ENCODE peak calls at places on chromosomes 12 and 14, in eight cellular contexts. One of them, this sample, is unnamed.

GRCh38 chr14:105142651-105143450 is 25.7 kb downstream of the JAG2 start:
- DNase-seq in NCI-H1694: no peak
- DNase-seq in SK-N-MC: no peak
- DNase-seq in stimulated activated CD4-positive, alpha-beta T cell treated with anti-CD3 and anti-CD28 coated beads, Interleukin-12 subunit alpha, Interleukin-12 subunit beta, amount 100 ng/mL, for 24 hours: no peak
- DNase-seq in AG09309: no peak
- DNase-seq in tibial artery: peak
- DNase-seq in amygdala: no peak
- DNase-seq in T-helper 17 cell: no peak
- DNase-seq in this sample: no peak

GRCh38 chr12:43758247-43758727 is 303 bp downstream of the PUS7L start:
- DNase-seq in tibial artery: peak
- DNase-seq in AG09309: no peak
- DNase-seq in T-helper 17 cell: no peak
- DNase-seq in stimulated activated CD4-positive, alpha-beta T cell treated with anti-CD3 and anti-CD28 coated beads, Interleukin-12 subunit alpha, Interleukin-12 subunit beta, amount 100 ng/mL, for 24 hours: no peak
- DNase-seq in amygdala: peak
- DNase-seq in NCI-H1694: no peak
- DNase-seq in SK-N-MC: no peak
- DNase-seq in this sample: peak

GRCh38 chr14:59503256-59503655 is 18.9 kb downstream of the JKAMP start:
- DNase-seq in AG09309: no peak
- DNase-seq in SK-N-MC: no peak
- DNase-seq in tibial artery: no peak
- DNase-seq in T-helper 17 cell: no peak
- DNase-seq in stimulated activated CD4-positive, alpha-beta T cell treated with anti-CD3 and anti-CD28 coated beads, Interleukin-12 subunit alpha, Interleukin-12 subunit beta, amount 100 ng/mL, for 24 hours: no peak
- DNase-seq in amygdala: no peak
- DNase-seq in NCI-H1694: no peak
- DNase-seq in this sample: no peak

GRCh38 chr14:30443368-30444007 is 115.5 kb upstream of the G2E3 start:
- DNase-seq in NCI-H1694: peak
- DNase-seq in stimulated activated CD4-positive, alpha-beta T cell treated with anti-CD3 and anti-CD28 coated beads, Interleukin-12 subunit alpha, Interleukin-12 subunit beta, amount 100 ng/mL, for 24 hours: no peak
- DNase-seq in amygdala: no peak
- DNase-seq in SK-N-MC: peak
- DNase-seq in tibial artery: no peak
- DNase-seq in AG09309: peak
- DNase-seq in T-helper 17 cell: no peak
- DNase-seq in this sample: peak

GRCh38 chr14:35402323-35403084 is 2.0 kb downstream of the NFKBIA start:
- DNase-seq in AG09309: no peak
- DNase-seq in NCI-H1694: no peak
- DNase-seq in SK-N-MC: no peak
- DNase-seq in stimulated activated CD4-positive, alpha-beta T cell treated with anti-CD3 and anti-CD28 coated beads, Interleukin-12 subunit alpha, Interleukin-12 subunit beta, amount 100 ng/mL, for 24 hours: no peak
- DNase-seq in tibial artery: no peak
- DNase-seq in amygdala: no peak
- DNase-seq in T-helper 17 cell: no peak
- DNase-seq in this sample: no peak

GRCh38 chr12:78385541-78385940 is 479.0 kb upstream of the SYT1 start:
- DNase-seq in T-helper 17 cell: no peak
- DNase-seq in SK-N-MC: no peak
- DNase-seq in stimulated activated CD4-positive, alpha-beta T cell treated with anti-CD3 and anti-CD28 coated beads, Interleukin-12 subunit alpha, Interleukin-12 subunit beta, amount 100 ng/mL, for 24 hours: no peak
- DNase-seq in tibial artery: no peak
- DNase-seq in amygdala: no peak
- DNase-seq in AG09309: peak
- DNase-seq in NCI-H1694: no peak
- DNase-seq in this sample: no peak

GRCh38 chr12:117919479-117919878 is 49.3 kb downstream of the KSR2 start:
- DNase-seq in tibial artery: no peak
- DNase-seq in T-helper 17 cell: no peak
- DNase-seq in NCI-H1694: no peak
- DNase-seq in AG09309: no peak
- DNase-seq in amygdala: no peak
- DNase-seq in SK-N-MC: no peak
- DNase-seq in stimulated activated CD4-positive, alpha-beta T cell treated with anti-CD3 and anti-CD28 coated beads, Interleukin-12 subunit alpha, Interleukin-12 subunit beta, amount 100 ng/mL, for 24 hours: no peak
- DNase-seq in this sample: no peak

GRCh38 chr12:120361506-120362208 is 7.3 kb downstream of the MSI1 start:
- DNase-seq in stimulated activated CD4-positive, alpha-beta T cell treated with anti-CD3 and anti-CD28 coated beads, Interleukin-12 subunit alpha, Interleukin-12 subunit beta, amount 100 ng/mL, for 24 hours: no peak
- DNase-seq in T-helper 17 cell: no peak
- DNase-seq in NCI-H1694: peak
- DNase-seq in AG09309: no peak
- DNase-seq in amygdala: peak
- DNase-seq in tibial artery: no peak
- DNase-seq in SK-N-MC: peak
- DNase-seq in this sample: peak

GRCh38 chr12:58139894-58140293 is 198.5 kb downstream of the ATP23 start:
- DNase-seq in tibial artery: no peak
- DNase-seq in NCI-H1694: no peak
- DNase-seq in AG09309: no peak
- DNase-seq in amygdala: no peak
- DNase-seq in T-helper 17 cell: no peak
- DNase-seq in SK-N-MC: no peak
- DNase-seq in stimulated activated CD4-positive, alpha-beta T cell treated with anti-CD3 and anti-CD28 coated beads, Interleukin-12 subunit alpha, Interleukin-12 subunit beta, amount 100 ng/mL, for 24 hours: no peak
- DNase-seq in this sample: no peak

GRCh38 chr14:70855486-70855885 is 46.2 kb upstream of the MAP3K9 start:
- DNase-seq in stimulated activated CD4-positive, alpha-beta T cell treated with anti-CD3 and anti-CD28 coated beads, Interleukin-12 subunit alpha, Interleukin-12 subunit beta, amount 100 ng/mL, for 24 hours: no peak
- DNase-seq in NCI-H1694: no peak
- DNase-seq in tibial artery: no peak
- DNase-seq in AG09309: no peak
- DNase-seq in T-helper 17 cell: no peak
- DNase-seq in SK-N-MC: no peak
- DNase-seq in amygdala: no peak
- DNase-seq in this sample: no peak

GRCh38 chr14:93984987-93985410 is 8.6 kb upstream of the ASB2 start:
- DNase-seq in SK-N-MC: no peak
- DNase-seq in stimulated activated CD4-positive, alpha-beta T cell treated with anti-CD3 and anti-CD28 coated beads, Interleukin-12 subunit alpha, Interleukin-12 subunit beta, amount 100 ng/mL, for 24 hours: no peak
- DNase-seq in AG09309: peak
- DNase-seq in tibial artery: peak
- DNase-seq in T-helper 17 cell: no peak
- DNase-seq in amygdala: no peak
- DNase-seq in NCI-H1694: peak
- DNase-seq in this sample: no peak

GRCh38 chr14:74566174-74567125 is 45.6 kb downstream of the LTBP2 start:
- DNase-seq in SK-N-MC: no peak
- DNase-seq in amygdala: no peak
- DNase-seq in T-helper 17 cell: no peak
- DNase-seq in stimulated activated CD4-positive, alpha-beta T cell treated with anti-CD3 and anti-CD28 coated beads, Interleukin-12 subunit alpha, Interleukin-12 subunit beta, amount 100 ng/mL, for 24 hours: no peak
- DNase-seq in tibial artery: no peak
- DNase-seq in NCI-H1694: no peak
- DNase-seq in AG09309: no peak
- DNase-seq in this sample: no peak

GRCh38 chr14:22837750-22838538 is 1.6 kb downstream of the MMP14 start:
- DNase-seq in AG09309: no peak
- DNase-seq in NCI-H1694: no peak
- DNase-seq in amygdala: no peak
- DNase-seq in tibial artery: peak
- DNase-seq in stimulated activated CD4-positive, alpha-beta T cell treated with anti-CD3 and anti-CD28 coated beads, Interleukin-12 subunit alpha, Interleukin-12 subunit beta, amount 100 ng/mL, for 24 hours: no peak
- DNase-seq in SK-N-MC: no peak
- DNase-seq in T-helper 17 cell: no peak
- DNase-seq in this sample: no peak

GRCh38 chr12:91203610-91204009 is 21.0 kb upstream of the DCN start:
- DNase-seq in AG09309: no peak
- DNase-seq in amygdala: no peak
- DNase-seq in NCI-H1694: no peak
- DNase-seq in T-helper 17 cell: no peak
- DNase-seq in stimulated activated CD4-positive, alpha-beta T cell treated with anti-CD3 and anti-CD28 coated beads, Interleukin-12 subunit alpha, Interleukin-12 subunit beta, amount 100 ng/mL, for 24 hours: no peak
- DNase-seq in tibial artery: no peak
- DNase-seq in SK-N-MC: no peak
- DNase-seq in this sample: no peak

GRCh38 chr12:21992823-21993222 is 51.6 kb upstream of the ABCC9 start:
- DNase-seq in SK-N-MC: no peak
- DNase-seq in tibial artery: no peak
- DNase-seq in T-helper 17 cell: no peak
- DNase-seq in AG09309: no peak
- DNase-seq in NCI-H1694: no peak
- DNase-seq in stimulated activated CD4-positive, alpha-beta T cell treated with anti-CD3 and anti-CD28 coated beads, Interleukin-12 subunit alpha, Interleukin-12 subunit beta, amount 100 ng/mL, for 24 hours: no peak
- DNase-seq in amygdala: no peak
- DNase-seq in this sample: no peak

GRCh38 chr12:52945389-52946232 is 3.3 kb upstream of the KRT18 start:
- DNase-seq in tibial artery: no peak
- DNase-seq in NCI-H1694: no peak
- DNase-seq in SK-N-MC: no peak
- DNase-seq in stimulated activated CD4-positive, alpha-beta T cell treated with anti-CD3 and anti-CD28 coated beads, Interleukin-12 subunit alpha, Interleukin-12 subunit beta, amount 100 ng/mL, for 24 hours: no peak
- DNase-seq in T-helper 17 cell: no peak
- DNase-seq in AG09309: no peak
- DNase-seq in amygdala: no peak
- DNase-seq in this sample: no peak

GRCh38 chr12:53224268-53224896 is 7.6 kb downstream of the RARG start:
- DNase-seq in NCI-H1694: peak
- DNase-seq in tibial artery: no peak
- DNase-seq in T-helper 17 cell: no peak
- DNase-seq in amygdala: no peak
- DNase-seq in stimulated activated CD4-positive, alpha-beta T cell treated with anti-CD3 and anti-CD28 coated beads, Interleukin-12 subunit alpha, Interleukin-12 subunit beta, amount 100 ng/mL, for 24 hours: no peak
- DNase-seq in AG09309: no peak
- DNase-seq in SK-N-MC: no peak
- DNase-seq in this sample: no peak

GRCh38 chr12:119911147-119911546 is 34.0 kb upstream of the CIT start:
- DNase-seq in NCI-H1694: no peak
- DNase-seq in T-helper 17 cell: no peak
- DNase-seq in AG09309: peak
- DNase-seq in amygdala: no peak
- DNase-seq in tibial artery: no peak
- DNase-seq in SK-N-MC: no peak
- DNase-seq in stimulated activated CD4-positive, alpha-beta T cell treated with anti-CD3 and anti-CD28 coated beads, Interleukin-12 subunit alpha, Interleukin-12 subunit beta, amount 100 ng/mL, for 24 hours: no peak
- DNase-seq in this sample: no peak

GRCh38 chr12:93591137-93591868 is 18.8 kb downstream of the SOCS2 start:
- DNase-seq in T-helper 17 cell: peak
- DNase-seq in tibial artery: peak
- DNase-seq in AG09309: peak
- DNase-seq in amygdala: no peak
- DNase-seq in stimulated activated CD4-positive, alpha-beta T cell treated with anti-CD3 and anti-CD28 coated beads, Interleukin-12 subunit alpha, Interleukin-12 subunit beta, amount 100 ng/mL, for 24 hours: peak
- DNase-seq in SK-N-MC: no peak
- DNase-seq in NCI-H1694: no peak
- DNase-seq in this sample: no peak

GRCh38 chr12:71947645-71948105 is 9.0 kb downstream of the TPH2 start:
- DNase-seq in stimulated activated CD4-positive, alpha-beta T cell treated with anti-CD3 and anti-CD28 coated beads, Interleukin-12 subunit alpha, Interleukin-12 subunit beta, amount 100 ng/mL, for 24 hours: no peak
- DNase-seq in AG09309: no peak
- DNase-seq in NCI-H1694: peak
- DNase-seq in amygdala: peak
- DNase-seq in SK-N-MC: no peak
- DNase-seq in T-helper 17 cell: no peak
- DNase-seq in tibial artery: no peak
- DNase-seq in this sample: peak

GRCh38 chr12:112153181-112153899 is 28.0 kb downstream of the TRAFD1 start:
- DNase-seq in NCI-H1694: no peak
- DNase-seq in T-helper 17 cell: no peak
- DNase-seq in stimulated activated CD4-positive, alpha-beta T cell treated with anti-CD3 and anti-CD28 coated beads, Interleukin-12 subunit alpha, Interleukin-12 subunit beta, amount 100 ng/mL, for 24 hours: no peak
- DNase-seq in tibial artery: no peak
- DNase-seq in SK-N-MC: no peak
- DNase-seq in amygdala: no peak
- DNase-seq in AG09309: no peak
- DNase-seq in this sample: no peak

GRCh38 chr14:80316426-80316825 is 105.1 kb upstream of the DIO2 start:
- DNase-seq in stimulated activated CD4-positive, alpha-beta T cell treated with anti-CD3 and anti-CD28 coated beads, Interleukin-12 subunit alpha, Interleukin-12 subunit beta, amount 100 ng/mL, for 24 hours: no peak
- DNase-seq in amygdala: no peak
- DNase-seq in AG09309: no peak
- DNase-seq in tibial artery: no peak
- DNase-seq in NCI-H1694: no peak
- DNase-seq in T-helper 17 cell: no peak
- DNase-seq in SK-N-MC: no peak
- DNase-seq in this sample: no peak

GRCh38 chr14:103868242-103868897 is 21.0 kb upstream of the PPP1R13B start:
- DNase-seq in stimulated activated CD4-positive, alpha-beta T cell treated with anti-CD3 and anti-CD28 coated beads, Interleukin-12 subunit alpha, Interleukin-12 subunit beta, amount 100 ng/mL, for 24 hours: no peak
- DNase-seq in NCI-H1694: no peak
- DNase-seq in tibial artery: no peak
- DNase-seq in T-helper 17 cell: no peak
- DNase-seq in AG09309: no peak
- DNase-seq in SK-N-MC: no peak
- DNase-seq in amygdala: no peak
- DNase-seq in this sample: no peak

GRCh38 chr14:102568115-102568614 is 24.3 kb upstream of the RCOR1 start:
- DNase-seq in SK-N-MC: no peak
- DNase-seq in amygdala: no peak
- DNase-seq in tibial artery: no peak
- DNase-seq in stimulated activated CD4-positive, alpha-beta T cell treated with anti-CD3 and anti-CD28 coated beads, Interleukin-12 subunit alpha, Interleukin-12 subunit beta, amount 100 ng/mL, for 24 hours: peak
- DNase-seq in AG09309: no peak
- DNase-seq in T-helper 17 cell: no peak
- DNase-seq in NCI-H1694: no peak
- DNase-seq in this sample: no peak

This sample was measured in NCI-H1930.